ENCODE peak calls at places on chromosomes 5 and 9, in six cellular contexts. U is HCT116, X is hepatocyte, C is PC-3, I is esophagus muscularis mucosa, S is endodermal cell. J is an unnamed sample.

GRCh38 chr5:150561192-150561512 is 53.2 kb downstream of the NDST1 start:
- DNase-seq in S (no peak), U (no peak), X (no peak), I (no peak), C (no peak), J (no peak)

GRCh38 chr5:71569748-71570509 is 17.2 kb upstream of the MCCC2 start:
- DNase-seq in X (no peak), S (no peak), C (no peak), I (no peak), U (no peak), J (no peak)

GRCh38 chr5:158236511-158237335 is 377.8 kb upstream of the CLINT1 start:
- DNase-seq in I (peak; percentile 74), U (no peak), C (no peak), S (no peak), X (no peak), J (no peak)

GRCh38 chr5:152349683-152350526 is 55.2 kb downstream of the NMUR2 start:
- DNase-seq in U (peak; percentile 15), C (peak; percentile 79), S (peak; percentile 83), I (no peak), X (peak; percentile 74), J (no peak)

GRCh38 chr5:180313677-180314076 is 21.8 kb upstream of the MAPK9 start:
- DNase-seq in X (no peak), C (peak; percentile 90), U (no peak), S (no peak), I (no peak), J (no peak)

GRCh38 chr5:132134384-132134783 is 60.8 kb downstream of the CSF2 start:
- DNase-seq in X (no peak), I (no peak), S (no peak), C (peak; percentile 59), U (peak; percentile 8), J (no peak)

GRCh38 chr5:27590503-27590902 is 552.1 kb upstream of the CDH9 start:
- DNase-seq in X (no peak), U (no peak), I (no peak), S (peak; percentile 41), C (no peak), J (no peak)

GRCh38 chr9:79759460-79759859 is 187.7 kb downstream of the TLE4 start:
- DNase-seq in C (peak; percentile 77), U (no peak), I (no peak), X (no peak), S (no peak), J (no peak)

GRCh38 chr5:29469581-29469980 is 1723.9 kb upstream of the CDH6 start:
- DNase-seq in I (no peak), S (no peak), U (no peak), X (no peak), C (no peak), J (no peak)

GRCh38 chr9:114366334-114367128 is 21.3 kb downstream of the AKNA start:
- DNase-seq in U (no peak), C (peak; percentile 87), I (no peak), X (peak; percentile 65), S (no peak), J (peak; percentile 71)

GRCh38 chr5:177361418-177362101 is 3.8 kb downstream of the RGS14 start:
- DNase-seq in I (no peak), C (no peak), S (peak; percentile 46), X (no peak), U (no peak), J (no peak)

GRCh38 chr5:179319741-179320281 is 25.4 kb downstream of the ADAMTS2 start:
- DNase-seq in S (no peak), I (no peak), X (peak; percentile 40), U (no peak), C (no peak), J (no peak)

GRCh38 chr9:133140606-133141005 is 19.6 kb upstream of the RALGDS start:
- DNase-seq in C (no peak), U (no peak), X (no peak), S (no peak), I (no peak), J (no peak)

GRCh38 chr5:83401775-83402174 is 69.8 kb upstream of the VCAN start:
- DNase-seq in U (no peak), I (no peak), C (no peak), S (no peak), X (no peak), J (no peak)

GRCh38 chr9:134476942-134477335 is 150.7 kb downstream of the RXRA start:
- DNase-seq in C (no peak), X (no peak), U (no peak), S (no peak), I (no peak), J (no peak)

GRCh38 chr9:137435980-137436760 is 5.0 kb downstream of the ENTPD8 start:
- DNase-seq in X (peak; percentile 85), C (peak; percentile 90), S (no peak), U (peak; percentile 57), I (no peak), J (no peak)

GRCh38 chr5:82174128-82174918 is 103.8 kb downstream of the RPS23 start:
- DNase-seq in X (peak; percentile 70), S (peak; percentile 93), U (peak; percentile 60), I (no peak), C (peak; percentile 79), J (peak; percentile 25)

GRCh38 chr5:55338092-55338613 is 30.4 kb downstream of the MTREX start:
- DNase-seq in C (no peak), I (no peak), U (no peak), X (no peak), S (no peak), J (no peak)

GRCh38 chr9:105438136-105438839 is 9.5 kb upstream of the FSD1L start:
- DNase-seq in S (no peak), I (no peak), C (no peak), U (no peak), X (no peak), J (no peak)

GRCh38 chr5:79416499-79416898 is 97.4 kb downstream of the HOMER1 start:
- DNase-seq in U (no peak), S (no peak), X (no peak), C (no peak), I (no peak), J (no peak)

GRCh38 chr5:64869419-64869818 is 100.7 kb downstream of the CWC27 start:
- DNase-seq in I (no peak), S (no peak), X (no peak), U (peak; percentile 12), C (peak; percentile 58), J (no peak)

GRCh38 chr9:131739192-131739961 is 499 bp downstream of the RAPGEF1 start:
- DNase-seq in I (no peak), S (peak; percentile 84), X (peak; percentile 63), C (peak; percentile 29), U (no peak), J (peak; percentile 37)

GRCh38 chr5:135341696-135342095 is 57.3 kb downstream of the MACROH2A1 start:
- DNase-seq in I (no peak), U (no peak), C (no peak), S (no peak), X (no peak), J (no peak)

GRCh38 chr5:135339623-135340022 is 59.4 kb downstream of the MACROH2A1 start:
- DNase-seq in C (no peak), X (no peak), U (no peak), S (no peak), I (no peak), J (no peak)

GRCh38 chr5:135342227-135342859 is 56.7 kb downstream of the MACROH2A1 start:
- DNase-seq in S (no peak), U (no peak), C (no peak), X (no peak), I (no peak), J (no peak)

GRCh38 chr5:135340568-135340967 is 58.5 kb downstream of the MACROH2A1 start:
- DNase-seq in I (no peak), X (no peak), S (no peak), U (no peak), C (no peak), J (no peak)

GRCh38 chr5:135341021-135341666 is 57.9 kb downstream of the MACROH2A1 start:
- DNase-seq in C (no peak), S (no peak), X (peak; percentile 57), U (no peak), I (no peak), J (no peak)
- H3K36me3 ChIP-seq in C (peaks cover 57% of the 10 kb centered on the region), S (peaks cover 94% of the 10 kb centered on the region), X (no peaks in the 10 kb centered on the region), U (peaks cover 50% of the 10 kb centered on the region), I (peaks cover 99% of the 10 kb centered on the region), J (peaks cover 66% of the 10 kb centered on the region)

DNA sequence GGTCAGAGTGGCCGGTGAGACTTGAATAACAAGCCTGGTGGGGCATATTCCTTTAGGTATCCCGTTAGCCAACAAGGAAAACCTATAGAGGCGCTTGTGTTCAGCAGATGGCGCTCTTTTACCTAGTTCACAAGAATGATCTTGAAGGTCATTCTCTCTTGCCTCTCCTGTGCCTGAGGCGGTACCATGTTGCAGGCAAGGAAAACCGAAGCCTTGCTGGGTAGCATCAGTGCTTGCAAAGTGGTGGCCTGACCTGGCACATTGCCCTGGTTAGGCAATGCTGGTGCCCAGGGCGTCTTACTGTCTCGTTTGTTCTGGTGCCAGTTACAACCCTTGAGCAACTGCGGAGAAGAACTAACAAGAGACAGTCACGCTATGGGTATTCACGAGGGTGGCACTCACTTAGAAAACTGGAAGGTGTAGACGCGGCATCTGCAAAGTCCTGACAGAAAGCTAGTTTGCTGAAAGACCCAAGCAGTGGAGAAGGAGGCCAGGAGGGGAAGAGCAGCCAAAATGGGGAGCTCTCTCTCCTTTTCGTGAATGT is 56.7 kb downstream of the AOPEP start:
- DNase-seq in S (peak; percentile 85), I (no peak), X (peak; percentile 91), C (peak; percentile 98), U (peak; percentile 69), J (peak; percentile 55)
- H3K4me1 ChIP-seq in S (no peaks in the 10 kb centered on the region), I (peaks cover 10% of the 10 kb centered on the region), X (no peaks in the 10 kb centered on the region), C (peaks cover 21% of the 10 kb centered on the region), U (peaks cover 10% of the 10 kb centered on the region), J (no peaks in the 10 kb centered on the region)

DNA sequence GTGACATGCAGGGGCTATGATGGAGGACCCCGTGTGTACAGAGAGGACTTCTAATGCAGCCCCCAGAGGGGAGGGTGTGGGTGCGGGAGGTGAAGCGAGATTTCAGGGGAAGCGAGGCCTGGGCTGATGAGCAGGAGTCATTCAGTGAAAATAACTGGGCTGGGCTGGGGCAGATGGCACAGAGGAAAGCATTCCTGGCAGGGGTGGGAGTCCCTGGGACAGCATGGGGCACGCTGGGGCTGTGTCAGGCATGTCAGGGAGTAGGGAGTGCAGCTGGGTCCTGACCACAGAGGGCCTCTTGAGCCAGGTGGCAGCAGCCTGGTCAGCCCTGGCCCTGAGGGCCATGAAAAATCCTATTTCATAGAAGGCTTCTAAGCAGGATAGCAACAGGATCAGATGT is 36.6 kb downstream of the COL15A1 start:
- DNase-seq in S (no peak), I (no peak), X (no peak), C (no peak), U (no peak), J (no peak)
- H3K4me3 ChIP-seq in S (no peak overlapping the region), I (no peak overlapping the region), X (no peak overlapping the region), C (no peak overlapping the region), U (no peak overlapping the region), J (no peak overlapping the region)

DNA sequence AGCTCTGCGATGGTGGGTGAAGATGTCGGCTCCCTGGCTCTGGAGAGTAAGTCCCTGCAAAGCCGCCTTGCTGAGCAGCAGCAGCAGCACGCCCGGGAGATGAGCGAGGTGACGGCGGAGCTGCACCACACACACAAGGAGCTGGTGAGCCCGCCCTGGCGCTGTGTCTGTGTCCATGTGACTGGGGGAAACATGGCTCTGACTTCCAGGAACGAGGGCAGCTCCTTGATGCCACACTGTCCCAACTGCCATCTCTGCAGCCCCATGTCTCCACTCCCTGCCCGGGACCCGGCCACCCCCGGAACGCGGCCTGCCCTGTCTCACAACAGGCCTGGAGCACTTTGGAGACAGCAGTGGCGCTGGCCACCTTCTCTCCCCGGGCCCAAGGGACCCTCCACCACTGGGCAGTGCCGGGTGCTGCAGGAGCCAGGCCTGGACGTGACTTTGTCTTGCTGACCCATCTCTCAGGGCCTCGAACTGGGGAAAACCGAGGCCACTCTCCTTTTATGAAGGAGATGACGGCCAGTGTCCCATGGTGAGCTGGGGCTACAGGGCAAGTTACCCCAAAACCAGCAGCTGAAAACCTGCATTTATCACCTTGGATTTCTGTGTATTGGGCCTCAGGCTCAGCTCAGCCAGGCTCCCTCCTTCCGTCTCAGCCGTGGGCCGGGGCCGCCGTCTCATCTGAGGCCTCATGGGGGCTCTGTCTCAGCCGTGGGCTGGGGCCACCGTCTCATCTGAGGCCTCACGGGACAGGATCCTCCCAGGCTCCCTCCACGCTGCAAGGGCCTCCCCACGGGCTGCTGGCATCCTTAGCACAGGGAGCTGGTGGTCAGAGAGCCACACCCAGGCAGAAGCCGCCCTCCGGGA is 28.6 kb downstream of the CEP72 start:
- DNase-seq in I (no peak), S (no peak), U (no peak), C (no peak), X (no peak), J (peak; percentile 43)
- H3K36me3 ChIP-seq in I (peaks cover 64% of the 10 kb centered on the region), S (peaks cover 39% of the 10 kb centered on the region), U (peaks cover 28% of the 10 kb centered on the region), C (peaks cover 41% of the 10 kb centered on the region), X (no peaks in the 10 kb centered on the region), J (peaks cover 17% of the 10 kb centered on the region)